ENCODE peak calls at places on chromosomes 7 and 10, in five cellular contexts. One of them, this sample, is unnamed.

GRCh38 chr10:48685731-48686130 is 1.1 kb downstream of the WDFY4 start:
- DNase-seq in cerebellum: no peak
- DNase-seq in A172: no peak
- DNase-seq in GM10248: no peak
- DNase-seq in astrocyte of the spinal cord: no peak
- DNase-seq in this sample: no peak

GRCh38 chr10:15113766-15114165 is 16.6 kb downstream of the RPP38 start:
- DNase-seq in cerebellum: no peak
- DNase-seq in A172: no peak
- DNase-seq in GM10248: no peak
- DNase-seq in astrocyte of the spinal cord: no peak
- DNase-seq in this sample: no peak

GRCh38 chr7:35185908-35186731 is 67.8 kb downstream of the TBX20 start:
- DNase-seq in cerebellum: peak; percentile 48
- DNase-seq in A172: peak; percentile 44
- DNase-seq in GM10248: no peak
- DNase-seq in astrocyte of the spinal cord: peak; percentile 56
- DNase-seq in this sample: no peak

GRCh38 chr7:99840136-99840869 is 12.5 kb downstream of the CYP3A43 start:
- DNase-seq in cerebellum: no peak
- DNase-seq in A172: no peak
- DNase-seq in GM10248: no peak
- DNase-seq in astrocyte of the spinal cord: no peak
- DNase-seq in this sample: no peak

GRCh38 chr7:112286294-112287086 is 80.0 kb downstream of the ZNF277 start:
- DNase-seq in cerebellum: peak; percentile 71
- DNase-seq in A172: no peak
- DNase-seq in GM10248: no peak
- DNase-seq in astrocyte of the spinal cord: no peak
- DNase-seq in this sample: no peak

GRCh38 chr7:51452694-51453093 is 136.1 kb upstream of the COBL start:
- DNase-seq in cerebellum: no peak
- DNase-seq in A172: no peak
- DNase-seq in GM10248: no peak
- DNase-seq in astrocyte of the spinal cord: no peak
- DNase-seq in this sample: no peak

GRCh38 chr10:7397049-7397448 is 13.8 kb downstream of the SFMBT2 start:
- DNase-seq in cerebellum: no peak
- DNase-seq in A172: no peak
- DNase-seq in GM10248: no peak
- DNase-seq in astrocyte of the spinal cord: peak; percentile 32
- DNase-seq in this sample: peak; percentile 29

GRCh38 chr10:57367412-57367811 is 900.3 kb downstream of the IPMK start:
- DNase-seq in cerebellum: no peak
- DNase-seq in A172: no peak
- DNase-seq in GM10248: no peak
- DNase-seq in astrocyte of the spinal cord: no peak
- DNase-seq in this sample: no peak

GRCh38 chr7:35390146-35390545 is 136.2 kb upstream of the TBX20 start:
- DNase-seq in cerebellum: no peak
- DNase-seq in A172: no peak
- DNase-seq in GM10248: no peak
- DNase-seq in astrocyte of the spinal cord: no peak
- DNase-seq in this sample: no peak

GRCh38 chr7:104940023-104940710 is 73.8 kb upstream of the KMT2E start:
- DNase-seq in cerebellum: no peak
- DNase-seq in A172: no peak
- DNase-seq in GM10248: no peak
- DNase-seq in astrocyte of the spinal cord: no peak
- DNase-seq in this sample: no peak

GRCh38 chr7:74372511-74373111 is 81.1 kb upstream of the GTF2IRD1 start:
- DNase-seq in cerebellum: no peak
- DNase-seq in A172: no peak
- DNase-seq in GM10248: no peak
- DNase-seq in astrocyte of the spinal cord: peak; percentile 15
- DNase-seq in this sample: no peak

GRCh38 chr10:122020202-122020601 is 31.2 kb downstream of the TACC2 start:
- DNase-seq in cerebellum: no peak
- DNase-seq in A172: no peak
- DNase-seq in GM10248: no peak
- DNase-seq in astrocyte of the spinal cord: no peak
- DNase-seq in this sample: no peak

GRCh38 chr7:26704786-26705185 is 159.6 kb downstream of the SKAP2 start:
- DNase-seq in cerebellum: no peak
- DNase-seq in A172: no peak
- DNase-seq in GM10248: no peak
- DNase-seq in astrocyte of the spinal cord: peak; percentile 75
- DNase-seq in this sample: no peak

GRCh38 chr7:27181176-27181520 is 3.9 kb downstream of the HOXA11 start:
- DNase-seq in cerebellum: no peak
- DNase-seq in A172: no peak
- DNase-seq in GM10248: no peak
- DNase-seq in astrocyte of the spinal cord: no peak
- DNase-seq in this sample: no peak

GRCh38 chr10:3180361-3180760 is 7.8 kb upstream of the PITRM1 start:
- DNase-seq in cerebellum: no peak
- DNase-seq in A172: no peak
- DNase-seq in GM10248: no peak
- DNase-seq in astrocyte of the spinal cord: no peak
- DNase-seq in this sample: no peak

GRCh38 chr10:117221156-117221711 is 19.7 kb upstream of the SLC18A2 start:
- DNase-seq in cerebellum: no peak
- DNase-seq in A172: peak; percentile 96
- DNase-seq in GM10248: no peak
- DNase-seq in astrocyte of the spinal cord: peak; percentile 5
- DNase-seq in this sample: no peak

GRCh38 chr7:107180378-107180777 is 11.6 kb downstream of the HBP1 start:
- DNase-seq in cerebellum: no peak
- DNase-seq in A172: peak; percentile 65
- DNase-seq in GM10248: no peak
- DNase-seq in astrocyte of the spinal cord: peak; percentile 71
- DNase-seq in this sample: no peak

GRCh38 chr10:11533328-11533781 is 78.1 kb downstream of the USP6NL start:
- DNase-seq in cerebellum: no peak
- DNase-seq in A172: peak; percentile 45
- DNase-seq in GM10248: no peak
- DNase-seq in astrocyte of the spinal cord: no peak
- DNase-seq in this sample: peak; percentile 96

GRCh38 chr10:131155218-131155902 is 156.2 kb downstream of the TCERG1L start:
- DNase-seq in cerebellum: no peak
- DNase-seq in A172: no peak
- DNase-seq in GM10248: no peak
- DNase-seq in astrocyte of the spinal cord: no peak
- DNase-seq in this sample: no peak

GRCh38 chr7:120951826-120952225 is 1.2 kb downstream of the ING3 start:
- DNase-seq in cerebellum: peak; percentile 6
- DNase-seq in A172: no peak
- DNase-seq in GM10248: no peak
- DNase-seq in astrocyte of the spinal cord: no peak
- DNase-seq in this sample: no peak

GRCh38 chr10:79353726-79354125 is 6.5 kb downstream of the PPIF start:
- DNase-seq in cerebellum: no peak
- DNase-seq in A172: no peak
- DNase-seq in GM10248: peak; percentile 7
- DNase-seq in astrocyte of the spinal cord: no peak
- DNase-seq in this sample: no peak

GRCh38 chr7:38760226-38760625 is 129.1 kb upstream of the AMPH start:
- DNase-seq in cerebellum: no peak
- DNase-seq in A172: no peak
- DNase-seq in GM10248: no peak
- DNase-seq in astrocyte of the spinal cord: no peak
- DNase-seq in this sample: no peak

GRCh38 chr10:99966306-99966705 is 43.4 kb downstream of the DNMBP start:
- DNase-seq in cerebellum: no peak
- DNase-seq in A172: peak; percentile 100
- DNase-seq in GM10248: no peak
- DNase-seq in astrocyte of the spinal cord: peak; percentile 90
- DNase-seq in this sample: no peak

GRCh38 chr7:129989466-129989865 is 36.7 kb upstream of the UBE2H start:
- DNase-seq in cerebellum: no peak
- DNase-seq in A172: no peak
- DNase-seq in GM10248: peak; percentile 49
- DNase-seq in astrocyte of the spinal cord: no peak
- DNase-seq in this sample: peak; percentile 50

GRCh38 chr10:92204238-92204637 is 86.6 kb downstream of the CPEB3 start:
- DNase-seq in cerebellum: no peak
- DNase-seq in A172: no peak
- DNase-seq in GM10248: no peak
- DNase-seq in astrocyte of the spinal cord: no peak
- DNase-seq in this sample: no peak

GRCh38 chr10:4733150-4733842 is 92.7 kb upstream of the AKR1E2 start:
- DNase-seq in cerebellum: no peak
- DNase-seq in A172: no peak
- DNase-seq in GM10248: no peak
- DNase-seq in astrocyte of the spinal cord: no peak
- DNase-seq in this sample: no peak

GRCh38 chr10:31677198-31678138 is 251.2 kb downstream of the ARHGAP12 start:
- DNase-seq in cerebellum: no peak
- DNase-seq in A172: no peak
- DNase-seq in GM10248: no peak
- DNase-seq in astrocyte of the spinal cord: peak; percentile 44
- DNase-seq in this sample: no peak

GRCh38 chr7:17301491-17302101 is 3.1 kb downstream of the AHR start:
- DNase-seq in cerebellum: peak; percentile 12
- DNase-seq in A172: peak; percentile 43
- DNase-seq in GM10248: no peak
- DNase-seq in astrocyte of the spinal cord: peak; percentile 77
- DNase-seq in this sample: no peak

GRCh38 chr10:114258274-114258840 is 19.3 kb downstream of the VWA2 start:
- DNase-seq in cerebellum: no peak
- DNase-seq in A172: peak; percentile 16
- DNase-seq in GM10248: no peak
- DNase-seq in astrocyte of the spinal cord: no peak
- DNase-seq in this sample: no peak

GRCh38 chr7:99514050-99514449 is 9.6 kb downstream of the ZKSCAN5 start:
- DNase-seq in cerebellum: no peak
- DNase-seq in A172: no peak
- DNase-seq in GM10248: peak; percentile 37
- DNase-seq in astrocyte of the spinal cord: no peak
- DNase-seq in this sample: no peak

GRCh38 chr7:116543664-116544063 is 18.8 kb downstream of the CAV1 start:
- DNase-seq in cerebellum: no peak
- DNase-seq in A172: peak; percentile 49
- DNase-seq in GM10248: no peak
- DNase-seq in astrocyte of the spinal cord: peak; percentile 48
- DNase-seq in this sample: no peak

GRCh38 chr10:118955531-118956252 is 73.8 kb upstream of the NANOS1 start:
- DNase-seq in cerebellum: no peak
- DNase-seq in A172: no peak
- DNase-seq in GM10248: no peak
- DNase-seq in astrocyte of the spinal cord: no peak
- DNase-seq in this sample: no peak

GRCh38 chr7:149856-150636 is 42.3 kb upstream of the FAM20C start:
- DNase-seq in cerebellum: no peak
- DNase-seq in A172: no peak
- DNase-seq in GM10248: no peak
- DNase-seq in astrocyte of the spinal cord: no peak
- DNase-seq in this sample: no peak

GRCh38 chr10:30057421-30057841 is 2.0 kb downstream of the JCAD start:
- DNase-seq in cerebellum: no peak
- DNase-seq in A172: peak; percentile 72
- DNase-seq in GM10248: no peak
- DNase-seq in astrocyte of the spinal cord: no peak
- DNase-seq in this sample: no peak

GRCh38 chr10:62380002-62380401 is 5.8 kb downstream of the ZNF365 start:
- DNase-seq in cerebellum: no peak
- DNase-seq in A172: peak; percentile 91
- DNase-seq in GM10248: no peak
- DNase-seq in astrocyte of the spinal cord: peak; percentile 72
- DNase-seq in this sample: peak; percentile 78

GRCh38 chr10:60147025-60147424 is 240.7 kb upstream of the CCDC6 start:
- DNase-seq in cerebellum: no peak
- DNase-seq in A172: no peak
- DNase-seq in GM10248: no peak
- DNase-seq in astrocyte of the spinal cord: no peak
- DNase-seq in this sample: no peak

GRCh38 chr7:135160098-135160857 is 10.2 kb downstream of the CYREN start:
- DNase-seq in cerebellum: no peak
- DNase-seq in A172: peak; percentile 59
- DNase-seq in GM10248: no peak
- DNase-seq in astrocyte of the spinal cord: peak; percentile 45
- DNase-seq in this sample: peak; percentile 37

GRCh38 chr10:62610649-62611229 is 193.8 kb upstream of the ADO start:
- DNase-seq in cerebellum: no peak
- DNase-seq in A172: peak; percentile 65
- DNase-seq in GM10248: peak; percentile 88
- DNase-seq in astrocyte of the spinal cord: peak; percentile 45
- DNase-seq in this sample: no peak

GRCh38 chr7:77752016-77752415 is 46.2 kb downstream of the TMEM60 start:
- DNase-seq in cerebellum: no peak
- DNase-seq in A172: no peak
- DNase-seq in GM10248: no peak
- DNase-seq in astrocyte of the spinal cord: no peak
- DNase-seq in this sample: no peak

This sample was measured in foreskin melanocyte.